ENCODE peak calls at places on chromosomes 7 and 10, in six cellular contexts. P is fibroblast of lung, K is suprapubic skin, A is heart left ventricle, V is AG10803, R is A549. W is an unnamed sample.

GRCh38 chr7:41787951-41788350 is 85.1 kb upstream of the INHBA start:
- DNase-seq in V (no peak), A (no peak), P (no peak), K (no peak), R (no peak), W (no peak)

GRCh38 chr7:24455813-24456525 is 117.3 kb upstream of the PALS2 start:
- DNase-seq in A (no peak), R (no peak), K (no peak), V (no peak), P (no peak), W (no peak)

GRCh38 chr7:148704966-148705365 is 6.3 kb downstream of the CUL1 start:
- DNase-seq in A (no peak), K (no peak), V (no peak), R (no peak), P (no peak), W (no peak)

GRCh38 chr7:141649137-141649864 is 52.7 kb downstream of the DENND11 start:
- DNase-seq in V (no peak), K (no peak), P (no peak), R (no peak), A (no peak), W (no peak)

GRCh38 chr7:151125459-151125834 is 39.2 kb downstream of the AGAP3 start:
- DNase-seq in A (peak; percentile 78), R (no peak), P (peak; percentile 37), K (no peak), V (no peak), W (no peak)

GRCh38 chr7:35035511-35035921 is 1.8 kb downstream of the DPY19L1 start:
- DNase-seq in R (peak; percentile 75), P (peak; percentile 46), A (no peak), K (no peak), V (peak; percentile 32), W (no peak)

GRCh38 chr7:156527458-156527890 is 113.1 kb upstream of the RNF32 start:
- DNase-seq in K (no peak), R (peak; percentile 9), P (no peak), A (no peak), V (no peak), W (no peak)

GRCh38 chr7:105808703-105809590 is 67.5 kb downstream of the ATXN7L1 start:
- DNase-seq in R (peak; percentile 18), A (no peak), K (no peak), V (peak; percentile 45), P (peak; percentile 44), W (no peak)

GRCh38 chr7:78052112-78052511 is 253.5 kb downstream of the PHTF2 start:
- DNase-seq in V (no peak), K (no peak), A (no peak), R (no peak), P (peak; percentile 3), W (no peak)

GRCh38 chr10:72027498-72027897 is 60.9 kb downstream of the SPOCK2 start:
- DNase-seq in R (no peak), P (peak; percentile 53), V (no peak), K (no peak), A (no peak), W (no peak)

GRCh38 chr10:51718804-51719291 is 19.5 kb upstream of the CSTF2T start:
- DNase-seq in R (peak; percentile 10), P (peak; percentile 25), V (peak; percentile 83), A (no peak), K (no peak), W (no peak)

GRCh38 chr10:121084675-121085070 is 233.5 kb downstream of the WDR11 start:
- DNase-seq in R (no peak), V (no peak), A (no peak), P (no peak), K (no peak), W (no peak)

GRCh38 chr7:27202741-27203134 is 2.8 kb upstream of the HOXA13 start:
- DNase-seq in R (no peak), V (no peak), K (no peak), P (no peak), A (no peak), W (no peak)

DNA sequence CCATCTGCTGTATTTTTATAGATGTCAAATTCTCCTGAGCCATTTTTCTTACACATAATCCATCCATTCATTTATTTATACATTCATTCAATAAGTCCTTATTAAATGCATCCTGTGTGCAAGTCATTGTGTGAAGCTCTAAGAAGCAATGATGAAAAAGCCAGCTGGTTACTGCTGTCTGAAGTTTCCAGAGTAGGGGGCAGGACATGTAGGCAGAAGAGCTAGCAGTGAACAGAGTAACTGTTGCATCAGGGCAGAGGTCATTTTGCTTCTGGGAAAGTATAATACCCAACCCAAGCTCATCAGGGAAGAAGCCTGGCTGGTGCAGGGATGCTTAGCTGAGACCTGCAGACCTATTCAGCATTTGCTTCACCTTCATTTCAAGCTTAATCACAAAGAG is 535.0 kb downstream of the AUTS2 start:
- DNase-seq in A (no peak), R (no peak), K (no peak), P (no peak), V (no peak), W (no peak)
- H3K4me3 ChIP-seq in A (no peak overlapping the region), R (no peak overlapping the region), K (no peak overlapping the region), P (no peak overlapping the region), V (no peak overlapping the region), W (no peak overlapping the region)

DNA sequence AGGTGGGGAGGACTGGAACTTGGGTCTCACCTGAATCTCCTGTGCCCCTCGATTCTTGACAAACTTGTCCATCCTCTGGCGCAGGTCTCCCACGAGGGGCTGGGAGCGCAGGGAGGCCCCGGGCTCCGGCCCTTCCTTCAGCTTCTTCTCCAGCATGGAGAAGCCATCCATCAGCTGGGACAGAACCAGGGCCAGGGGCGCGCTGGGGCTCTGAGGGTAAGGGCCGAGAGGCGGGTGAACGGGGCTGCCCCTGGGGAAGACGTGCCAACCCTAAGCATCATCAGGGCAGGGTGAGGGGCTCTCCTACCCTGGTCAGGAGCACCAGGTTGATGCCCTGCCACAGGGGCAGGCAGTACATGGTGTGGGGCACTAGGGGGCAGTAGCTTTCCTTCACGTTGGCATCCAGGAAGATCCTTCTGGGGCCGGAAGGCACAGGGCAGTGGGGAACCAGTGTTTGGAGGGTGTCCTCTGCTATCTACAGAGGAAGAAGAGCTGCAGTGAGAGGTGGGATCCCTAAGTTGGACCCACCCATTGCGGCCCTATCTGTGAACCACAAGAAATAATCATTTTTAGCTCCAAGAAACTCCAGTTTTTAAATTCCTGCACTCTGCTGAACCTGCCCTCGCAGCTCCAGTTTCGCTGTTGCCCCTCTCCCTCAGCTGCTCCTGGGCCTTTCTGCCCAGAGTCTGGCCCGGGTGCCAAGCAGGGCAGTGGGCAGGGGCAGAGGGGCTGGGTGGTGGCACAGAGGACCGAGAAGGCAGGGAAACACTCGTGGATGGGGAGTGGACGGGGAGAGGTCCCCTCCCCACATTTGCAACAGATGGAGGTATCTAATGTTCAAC is 10.8 kb upstream of the PYROXD2 start:
- DNase-seq in K (no peak), A (peak; percentile 52), P (peak; percentile 39), R (peak; percentile 64), V (peak; percentile 26), W (no peak)
- TF ChIP-seq CTCF in K (peak; percentile 66), A (peak; percentile 74), P (peak; percentile 62), R (peak; percentile 68), V (peak; percentile 65), W (peak; percentile 65)

DNA sequence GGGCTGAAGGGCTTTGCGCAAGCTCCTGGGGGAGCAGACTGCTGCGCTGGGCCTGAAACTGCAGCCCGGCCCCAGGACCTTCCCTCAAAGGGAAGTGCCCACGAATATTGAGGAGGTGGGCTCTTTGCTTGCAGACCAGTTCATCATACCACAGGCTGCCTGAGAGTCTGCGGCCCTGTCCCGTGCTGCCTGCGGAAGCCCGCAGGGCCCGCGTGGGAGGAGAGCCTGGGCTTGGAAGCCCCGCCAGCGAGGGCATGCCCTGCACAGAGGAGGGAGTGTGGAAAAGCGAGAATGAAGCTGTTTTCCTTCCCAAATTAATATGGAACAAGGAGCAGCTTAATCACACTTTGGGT is 83.6 kb upstream of the MKI67 start:
- DNase-seq in P (no peak), A (no peak), K (no peak), V (no peak), R (no peak), W (no peak)
- H3K4me3 ChIP-seq in P (peak overlapping the region; percentile 44), A (peak overlapping the region; percentile 69), K (peak overlapping the region; percentile 57), V (peak overlapping the region; percentile 39), R (peak overlapping the region; percentile 91), W (peak overlapping the region; percentile 73)

GRCh38 chr7:30743371-30744074 is 8.4 kb upstream of the INMT start:
- DNase-seq in K (no peak), P (peak; percentile 59), V (peak; percentile 38), R (no peak), A (peak; percentile 70), W (no peak)
- TF ChIP-seq CTCF in K (no peak), P (peak; percentile 25), V (peak; percentile 57), R (no peak), A (peak; percentile 20), W (peak; percentile 20)

GRCh38 chr10:107437921-107438320 is 273.4 kb upstream of the SORCS1 start:
- DNase-seq in P (no peak), V (no peak), R (no peak), A (no peak), K (no peak), W (no peak)

GRCh38 chr10:107440741-107441140 is 276.2 kb upstream of the SORCS1 start:
- DNase-seq in P (no peak), V (no peak), K (no peak), A (no peak), R (no peak), W (no peak)

GRCh38 chr10:107443817-107444216 is 279.3 kb upstream of the SORCS1 start:
- DNase-seq in R (no peak), K (no peak), A (no peak), V (no peak), P (no peak), W (no peak)

GRCh38 chr10:107444443-107444842 is 279.9 kb upstream of the SORCS1 start:
- DNase-seq in V (no peak), R (no peak), A (no peak), P (no peak), K (no peak), W (no peak)

GRCh38 chr10:107442035-107442505 is 277.6 kb upstream of the SORCS1 start:
- DNase-seq in P (peak; percentile 31), A (no peak), R (no peak), K (no peak), V (peak; percentile 8), W (no peak)
- H3K4me3 ChIP-seq in P (no peak overlapping the region), A (no peak overlapping the region), R (no peak overlapping the region), K (no peak overlapping the region), V (no peak overlapping the region), W (no peak overlapping the region)

W was measured in dorsolateral prefrontal cortex.